ENCODE peak calls at places on chromosomes 4 and X, in seven cellular contexts. B is epithelial cell of prostate, M is cardiac muscle cell, I is HT1080, N is NCI-H1694, E is activated T-cell treated with anti-CD3 and anti-CD28 coated beads for 1 hour, K is cerebellum. Z is an unnamed sample.

GRCh38 chrX:386239-386767 is 404 bp downstream of the PPP2R3B start:
- DNase-seq in I (no peak), E (no peak), N (no peak), K (no peak), M (no peak), B (no peak), Z (no peak)

GRCh38 chr4:185567828-185568442 is 32.6 kb upstream of the PDLIM3 start:
- DNase-seq in I (no peak), K (peak), M (no peak), E (no peak), N (no peak), B (no peak), Z (peak)

GRCh38 chrX:68669094-68669830 is 21.8 kb downstream of the STARD8 start:
- DNase-seq in I (no peak), K (no peak), M (peak), N (no peak), B (no peak), E (no peak), Z (no peak)

GRCh38 chr4:100900134-100900533 is 382.3 kb upstream of the EMCN start:
- DNase-seq in I (no peak), M (no peak), B (no peak), N (no peak), E (no peak), K (no peak), Z (no peak)

GRCh38 chrX:149871940-149872339 is 9.0 kb upstream of the MAGEA8 start:
- DNase-seq in N (no peak), E (peak), B (no peak), M (peak), K (no peak), I (peak), Z (no peak)

GRCh38 chr4:137981277-137981676 is 260.9 kb downstream of the SLC7A11 start:
- DNase-seq in I (peak), B (no peak), K (no peak), M (no peak), E (no peak), N (no peak), Z (no peak)

GRCh38 chr4:88352062-88352461 is 26.6 kb upstream of the HERC6 start:
- DNase-seq in K (no peak), E (no peak), M (no peak), N (no peak), I (peak), B (no peak), Z (no peak)

GRCh38 chr4:150960818-150961217 is 54.3 kb downstream of the LRBA start:
- DNase-seq in E (peak), B (no peak), I (peak), K (no peak), M (no peak), N (no peak), Z (no peak)

GRCh38 chrX:54473993-54474859 is 21.8 kb downstream of the FGD1 start:
- DNase-seq in B (peak), E (no peak), K (no peak), N (no peak), M (no peak), I (peak), Z (no peak)

GRCh38 chr4:184283659-184284335 is 66.1 kb upstream of the ENPP6 start:
- DNase-seq in M (no peak), E (no peak), K (no peak), B (no peak), N (no peak), I (no peak), Z (no peak)

GRCh38 chrX:10111364-10112148 is 45.2 kb upstream of the CLCN4 start:
- DNase-seq in I (no peak), M (no peak), B (no peak), K (no peak), E (peak), N (no peak), Z (peak)

GRCh38 chrX:118536687-118537461 is 41.3 kb downstream of the DOCK11 start:
- DNase-seq in I (no peak), K (peak), E (peak), N (peak), M (peak), B (no peak), Z (no peak)

GRCh38 chrX:153984351-153985178 is 12.0 kb downstream of the TMEM187 start:
- DNase-seq in B (no peak), E (no peak), N (no peak), M (no peak), K (peak), I (no peak), Z (no peak)

GRCh38 chr4:103754844-103755243 is 35.1 kb upstream of the TACR3 start:
- DNase-seq in K (no peak), B (peak), M (no peak), E (no peak), N (no peak), I (peak), Z (no peak)

GRCh38 chr4:184061582-184061981 is 156.1 kb downstream of the ENPP6 start:
- DNase-seq in M (no peak), I (no peak), B (no peak), N (no peak), E (no peak), K (no peak), Z (no peak)

GRCh38 chrX:44572340-44572938 is 29.8 kb upstream of the FUNDC1 start:
- DNase-seq in E (no peak), B (no peak), M (no peak), K (no peak), N (no peak), I (no peak), Z (no peak)

GRCh38 chrX:44332437-44332836 is 11.0 kb downstream of the EFHC2 start:
- DNase-seq in I (no peak), N (no peak), K (no peak), M (no peak), E (no peak), B (no peak), Z (no peak)

GRCh38 chr4:76779740-76780459 is 118.0 kb downstream of the SOWAHB start:
- DNase-seq in B (no peak), K (no peak), I (peak), N (no peak), M (no peak), E (no peak), Z (no peak)

GRCh38 chr4:76251448-76252270 is at the start of gene FAM47E:
- DNase-seq in I (peak), M (peak), B (no peak), K (peak), N (peak), E (peak), Z (peak)

GRCh38 chr4:80266267-80266901 is at the start of gene FGF5:
- DNase-seq in I (peak), E (no peak), N (no peak), K (peak), M (peak), B (peak), Z (peak)

GRCh38 chrX:33908074-33908473 is 224.0 kb downstream of the FAM47A start:
- DNase-seq in I (no peak), N (no peak), M (no peak), B (no peak), E (no peak), K (no peak), Z (no peak)

GRCh38 chr4:137705171-137705783 is 173.0 kb upstream of the PCDH18 start:
- DNase-seq in I (no peak), E (no peak), K (no peak), N (no peak), M (peak), B (no peak), Z (no peak)

Z was measured in heart right ventricle.